ENCODE peak calls at places on chromosomes 12 and 14, in six cellular contexts. One of them, this sample, is unnamed. For H3K27me3, the result is how much of the 10 kb centered on the place peaks cover.

GRCh38 chr12:69991683-69992297 is 166.8 kb downstream of the MYRFL start:
- DNase-seq in CD8-positive, alpha-beta T cell: no peak
- DNase-seq in mesendoderm: no peak
- DNase-seq in stomach: no peak
- DNase-seq in hepatocyte: no peak
- DNase-seq in mesenchymal stem cell: peak
- DNase-seq in this sample: no peak

GRCh38 chr12:51262758-51263177 is 7.4 kb downstream of the SMAGP start:
- DNase-seq in CD8-positive, alpha-beta T cell: no peak
- DNase-seq in mesendoderm: peak
- DNase-seq in stomach: peak
- DNase-seq in hepatocyte: no peak
- DNase-seq in mesenchymal stem cell: peak
- DNase-seq in this sample: no peak

GRCh38 chr12:15788266-15789214 is 648 bp downstream of the EPS8 start:
- DNase-seq in CD8-positive, alpha-beta T cell: no peak
- DNase-seq in mesendoderm: peak
- DNase-seq in stomach: peak
- DNase-seq in hepatocyte: peak
- DNase-seq in mesenchymal stem cell: peak
- DNase-seq in this sample: peak

GRCh38 chr14:63795532-63795931 is 57.3 kb upstream of the SYNE2 start:
- DNase-seq in CD8-positive, alpha-beta T cell: no peak
- DNase-seq in mesendoderm: no peak
- DNase-seq in stomach: no peak
- DNase-seq in hepatocyte: no peak
- DNase-seq in mesenchymal stem cell: no peak
- DNase-seq in this sample: no peak

GRCh38 chr12:76446090-76446489 is 97.9 kb upstream of the BBS10 start:
- DNase-seq in CD8-positive, alpha-beta T cell: no peak
- DNase-seq in mesendoderm: no peak
- DNase-seq in stomach: no peak
- DNase-seq in hepatocyte: no peak
- DNase-seq in mesenchymal stem cell: no peak
- DNase-seq in this sample: no peak

GRCh38 chr14:53517276-53517960 is 364.3 kb upstream of the DDHD1 start:
- DNase-seq in CD8-positive, alpha-beta T cell: no peak
- DNase-seq in mesendoderm: no peak
- DNase-seq in stomach: no peak
- DNase-seq in hepatocyte: no peak
- DNase-seq in mesenchymal stem cell: peak
- DNase-seq in this sample: no peak

GRCh38 chr12:115411121-115411520 is 727.1 kb upstream of the TBX3 start:
- DNase-seq in CD8-positive, alpha-beta T cell: no peak
- DNase-seq in mesendoderm: peak
- DNase-seq in stomach: no peak
- DNase-seq in hepatocyte: no peak
- DNase-seq in mesenchymal stem cell: no peak
- DNase-seq in this sample: no peak

GRCh38 chr12:123471374-123472068 is 13.6 kb downstream of the SNRNP35 start:
- DNase-seq in CD8-positive, alpha-beta T cell: no peak
- DNase-seq in mesendoderm: no peak
- DNase-seq in stomach: no peak
- DNase-seq in hepatocyte: peak
- DNase-seq in mesenchymal stem cell: peak
- DNase-seq in this sample: no peak

GRCh38 chr14:75340921-75341320 is 62.3 kb downstream of the FOS start:
- DNase-seq in CD8-positive, alpha-beta T cell: no peak
- DNase-seq in mesendoderm: no peak
- DNase-seq in stomach: peak
- DNase-seq in hepatocyte: peak
- DNase-seq in mesenchymal stem cell: peak
- DNase-seq in this sample: no peak

GRCh38 chr14:105861985-105862465 is 335.6 kb downstream of the TMEM121 start:
- DNase-seq in CD8-positive, alpha-beta T cell: peak
- DNase-seq in mesendoderm: no peak
- DNase-seq in stomach: peak
- DNase-seq in hepatocyte: no peak
- DNase-seq in mesenchymal stem cell: no peak
- DNase-seq in this sample: no peak

GRCh38 chr12:43289412-43289811 is 262.6 kb downstream of the ADAMTS20 start:
- DNase-seq in CD8-positive, alpha-beta T cell: no peak
- DNase-seq in mesendoderm: no peak
- DNase-seq in stomach: no peak
- DNase-seq in hepatocyte: no peak
- DNase-seq in mesenchymal stem cell: no peak
- DNase-seq in this sample: no peak

GRCh38 chr12:76260390-76260748 is 87.8 kb downstream of the BBS10 start:
- DNase-seq in CD8-positive, alpha-beta T cell: no peak
- DNase-seq in mesendoderm: no peak
- DNase-seq in stomach: no peak
- DNase-seq in hepatocyte: no peak
- DNase-seq in mesenchymal stem cell: peak
- DNase-seq in this sample: no peak

GRCh38 chr14:53963491-53964227 is 7.0 kb upstream of the BMP4 start:
- DNase-seq in CD8-positive, alpha-beta T cell: no peak
- DNase-seq in mesendoderm: peak
- DNase-seq in stomach: peak
- DNase-seq in hepatocyte: peak
- DNase-seq in mesenchymal stem cell: peak
- DNase-seq in this sample: no peak

GRCh38 chr12:30874455-30875313 is 51.9 kb upstream of the TSPAN11 start:
- DNase-seq in CD8-positive, alpha-beta T cell: no peak
- DNase-seq in mesendoderm: peak
- DNase-seq in stomach: no peak
- DNase-seq in hepatocyte: no peak
- DNase-seq in mesenchymal stem cell: no peak
- DNase-seq in this sample: no peak

GRCh38 chr12:114405449-114406271 is at the start of gene TBX5:
- DNase-seq in CD8-positive, alpha-beta T cell: no peak
- DNase-seq in mesendoderm: peak
- DNase-seq in stomach: no peak
- DNase-seq in hepatocyte: peak
- DNase-seq in mesenchymal stem cell: no peak
- DNase-seq in this sample: no peak

GRCh38 chr14:53190938-53191337 is 37.8 kb upstream of the DDHD1 start:
- DNase-seq in CD8-positive, alpha-beta T cell: no peak
- DNase-seq in mesendoderm: no peak
- DNase-seq in stomach: no peak
- DNase-seq in hepatocyte: no peak
- DNase-seq in mesenchymal stem cell: no peak
- DNase-seq in this sample: peak

GRCh38 chr14:75206190-75206589 is 29.8 kb upstream of the TMED10 start:
- DNase-seq in CD8-positive, alpha-beta T cell: no peak
- DNase-seq in mesendoderm: no peak
- DNase-seq in stomach: no peak
- DNase-seq in hepatocyte: no peak
- DNase-seq in mesenchymal stem cell: no peak
- DNase-seq in this sample: no peak

GRCh38 chr12:84497819-84498218 is 414.8 kb downstream of the SLC6A15 start:
- DNase-seq in CD8-positive, alpha-beta T cell: no peak
- DNase-seq in mesendoderm: peak
- DNase-seq in stomach: no peak
- DNase-seq in hepatocyte: no peak
- DNase-seq in mesenchymal stem cell: peak
- DNase-seq in this sample: no peak

GRCh38 chr12:104864668-104865067 is 93.4 kb downstream of the SLC41A2 start:
- DNase-seq in CD8-positive, alpha-beta T cell: no peak
- DNase-seq in mesendoderm: no peak
- DNase-seq in stomach: no peak
- DNase-seq in hepatocyte: no peak
- DNase-seq in mesenchymal stem cell: no peak
- DNase-seq in this sample: no peak

GRCh38 chr14:72515779-72516770 is 377.8 kb downstream of the DPF3 start:
- DNase-seq in CD8-positive, alpha-beta T cell: no peak
- DNase-seq in mesendoderm: peak
- DNase-seq in stomach: no peak
- DNase-seq in hepatocyte: no peak
- DNase-seq in mesenchymal stem cell: peak
- DNase-seq in this sample: no peak

GRCh38 chr14:49939884-49940510 is 47.1 kb downstream of the ARF6 start:
- DNase-seq in CD8-positive, alpha-beta T cell: no peak
- DNase-seq in mesendoderm: no peak
- DNase-seq in stomach: no peak
- DNase-seq in hepatocyte: no peak
- DNase-seq in mesenchymal stem cell: no peak
- DNase-seq in this sample: no peak

GRCh38 chr12:108194585-108194984 is 65.5 kb downstream of the WSCD2 start:
- DNase-seq in CD8-positive, alpha-beta T cell: no peak
- DNase-seq in mesendoderm: peak
- DNase-seq in stomach: no peak
- DNase-seq in hepatocyte: no peak
- DNase-seq in mesenchymal stem cell: no peak
- DNase-seq in this sample: no peak

GRCh38 chr12:116159593-116159992 is 117.9 kb downstream of the MED13L start:
- DNase-seq in CD8-positive, alpha-beta T cell: no peak
- DNase-seq in mesendoderm: no peak
- DNase-seq in stomach: no peak
- DNase-seq in hepatocyte: no peak
- DNase-seq in mesenchymal stem cell: no peak
- DNase-seq in this sample: no peak

GRCh38 chr14:61132894-61133293 is 148.2 kb downstream of the TMEM30B start:
- DNase-seq in CD8-positive, alpha-beta T cell: no peak
- DNase-seq in mesendoderm: peak
- DNase-seq in stomach: no peak
- DNase-seq in hepatocyte: no peak
- DNase-seq in mesenchymal stem cell: no peak
- DNase-seq in this sample: no peak

GRCh38 chr12:132866251-132866828 is 21.1 kb downstream of the CHFR start:
- DNase-seq in CD8-positive, alpha-beta T cell: no peak
- DNase-seq in mesendoderm: peak
- DNase-seq in stomach: no peak
- DNase-seq in hepatocyte: peak
- DNase-seq in mesenchymal stem cell: peak
- DNase-seq in this sample: no peak

GRCh38 chr12:111242190-111242589 is 126.7 kb downstream of the PHETA1 start:
- DNase-seq in CD8-positive, alpha-beta T cell: no peak
- DNase-seq in mesendoderm: no peak
- DNase-seq in stomach: no peak
- DNase-seq in hepatocyte: no peak
- DNase-seq in mesenchymal stem cell: no peak
- DNase-seq in this sample: no peak

GRCh38 chr12:111244673-111245072 is 124.2 kb downstream of the PHETA1 start:
- DNase-seq in CD8-positive, alpha-beta T cell: no peak
- DNase-seq in mesendoderm: no peak
- DNase-seq in stomach: no peak
- DNase-seq in hepatocyte: no peak
- DNase-seq in mesenchymal stem cell: no peak
- DNase-seq in this sample: no peak

GRCh38 chr12:111238075-111238734 is 130.7 kb downstream of the PHETA1 start:
- DNase-seq in CD8-positive, alpha-beta T cell: no peak
- DNase-seq in mesendoderm: no peak
- DNase-seq in stomach: no peak
- DNase-seq in hepatocyte: no peak
- DNase-seq in mesenchymal stem cell: no peak
- DNase-seq in this sample: no peak

GRCh38 chr12:111245701-111246476 is 123.0 kb downstream of the PHETA1 start:
- DNase-seq in CD8-positive, alpha-beta T cell: no peak
- DNase-seq in mesendoderm: no peak
- DNase-seq in stomach: no peak
- DNase-seq in hepatocyte: no peak
- DNase-seq in mesenchymal stem cell: no peak
- DNase-seq in this sample: no peak

GRCh38 chr12:111240374-111240773 is 128.5 kb downstream of the PHETA1 start:
- DNase-seq in CD8-positive, alpha-beta T cell: no peak
- DNase-seq in mesendoderm: no peak
- DNase-seq in stomach: no peak
- DNase-seq in hepatocyte: no peak
- DNase-seq in mesenchymal stem cell: no peak
- DNase-seq in this sample: no peak
- H3K27me3 ChIP-seq in CD8-positive, alpha-beta T cell: under half
- H3K27me3 ChIP-seq in mesendoderm: under half
- H3K27me3 ChIP-seq in stomach: under half
- H3K27me3 ChIP-seq in hepatocyte: under half
- H3K27me3 ChIP-seq in mesenchymal stem cell: under half
- H3K27me3 ChIP-seq in this sample: under half

GRCh38 chr12:25213338-25213737 is 18.3 kb downstream of the ETFRF1 start:
- DNase-seq in CD8-positive, alpha-beta T cell: no peak
- DNase-seq in mesendoderm: no peak
- DNase-seq in stomach: no peak
- DNase-seq in hepatocyte: no peak
- DNase-seq in mesenchymal stem cell: no peak
- DNase-seq in this sample: no peak

GRCh38 chr12:25207883-25208282 is 12.8 kb downstream of the ETFRF1 start:
- DNase-seq in CD8-positive, alpha-beta T cell: no peak
- DNase-seq in mesendoderm: no peak
- DNase-seq in stomach: no peak
- DNase-seq in hepatocyte: no peak
- DNase-seq in mesenchymal stem cell: no peak
- DNase-seq in this sample: no peak

DNA sequence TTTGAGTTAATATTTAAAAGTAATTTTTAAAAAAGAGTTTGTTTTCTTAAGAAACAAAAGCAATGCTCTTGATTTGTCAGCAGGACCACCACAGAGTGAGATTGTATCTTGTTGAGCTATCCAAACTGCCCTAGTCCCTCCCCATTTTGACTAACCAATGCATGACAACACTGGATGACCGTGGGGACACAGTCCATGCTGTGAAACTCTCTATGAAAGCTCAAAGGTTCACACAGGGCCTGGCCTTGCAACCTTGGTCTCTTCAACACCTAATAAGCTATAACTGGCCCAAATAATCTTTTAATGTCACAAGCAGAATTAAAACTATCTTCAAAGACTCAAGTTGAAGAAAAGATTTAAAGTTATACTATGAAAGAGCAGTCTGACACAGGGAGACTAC is 13.5 kb downstream of the ETFRF1 start:
- DNase-seq in CD8-positive, alpha-beta T cell: no peak
- DNase-seq in mesendoderm: peak
- DNase-seq in stomach: no peak
- DNase-seq in hepatocyte: peak
- DNase-seq in mesenchymal stem cell: no peak
- DNase-seq in this sample: no peak
- H3K27me3 ChIP-seq in CD8-positive, alpha-beta T cell: under half
- H3K27me3 ChIP-seq in mesendoderm: under half
- H3K27me3 ChIP-seq in stomach: under half
- H3K27me3 ChIP-seq in hepatocyte: under half
- H3K27me3 ChIP-seq in mesenchymal stem cell: under half
- H3K27me3 ChIP-seq in this sample: under half

DNA sequence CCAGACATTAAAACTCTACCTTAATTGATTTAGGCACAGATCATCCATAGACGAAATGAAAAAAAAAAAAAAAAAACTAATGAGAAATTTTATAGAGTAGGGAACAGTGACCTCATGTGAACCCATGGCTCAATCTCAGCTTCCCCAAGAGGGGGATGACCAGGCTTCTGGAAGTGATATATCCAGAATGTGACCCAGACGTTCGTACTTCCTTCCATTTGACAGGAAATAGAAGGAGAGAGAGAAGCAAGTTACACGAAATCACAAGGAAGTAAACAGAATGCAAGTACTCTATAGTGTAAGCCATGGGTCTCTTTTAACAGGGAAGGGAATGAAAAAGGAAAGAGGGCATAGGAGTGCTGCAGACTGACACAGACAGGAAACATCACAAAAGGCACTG is 10.1 kb downstream of the FOXN3 start:
- DNase-seq in CD8-positive, alpha-beta T cell: no peak
- DNase-seq in mesendoderm: no peak
- DNase-seq in stomach: no peak
- DNase-seq in hepatocyte: no peak
- DNase-seq in mesenchymal stem cell: peak
- DNase-seq in this sample: no peak
- H3K27me3 ChIP-seq in CD8-positive, alpha-beta T cell: under half
- H3K27me3 ChIP-seq in mesendoderm: under half
- H3K27me3 ChIP-seq in stomach: under half
- H3K27me3 ChIP-seq in hepatocyte: under half
- H3K27me3 ChIP-seq in mesenchymal stem cell: under half
- H3K27me3 ChIP-seq in this sample: under half

GRCh38 chr12:63151898-63152700 is 1.1 kb upstream of the AVPR1A start:
- DNase-seq in CD8-positive, alpha-beta T cell: no peak
- DNase-seq in mesendoderm: peak
- DNase-seq in stomach: no peak
- DNase-seq in hepatocyte: peak
- DNase-seq in mesenchymal stem cell: peak
- DNase-seq in this sample: no peak
- H3K27me3 ChIP-seq in CD8-positive, alpha-beta T cell: under half
- H3K27me3 ChIP-seq in mesendoderm: under half
- H3K27me3 ChIP-seq in stomach: under half
- H3K27me3 ChIP-seq in hepatocyte: half or more
- H3K27me3 ChIP-seq in mesenchymal stem cell: under half
- H3K27me3 ChIP-seq in this sample: under half

This sample was measured in naive thymus-derived CD4-positive, alpha-beta T cell.